ENCODE peak calls at places on chromosomes 2 and 18, in eight cellular contexts. One of them, this sample, is unnamed.

GRCh38 chr18:79382681-79383387 is 12.9 kb upstream of the NFATC1 start:
- DNase-seq in ovary: no peak
- DNase-seq in breast epithelium: no peak
- DNase-seq in tibial nerve: no peak
- DNase-seq in transverse colon: no peak
- DNase-seq in HepG2: no peak
- DNase-seq in A549: no peak
- DNase-seq in stomach: peak
- DNase-seq in this sample: peak

GRCh38 chr2:216606551-216607527 is 26.4 kb upstream of the IGFBP2 start:
- DNase-seq in tibial nerve: no peak
- DNase-seq in breast epithelium: no peak
- DNase-seq in stomach: no peak
- DNase-seq in A549: no peak
- DNase-seq in ovary: no peak
- DNase-seq in transverse colon: no peak
- DNase-seq in HepG2: no peak
- DNase-seq in this sample: no peak

GRCh38 chr18:59220164-59220783 is 316 bp downstream of the GRP start:
- DNase-seq in breast epithelium: no peak
- DNase-seq in ovary: no peak
- DNase-seq in transverse colon: no peak
- DNase-seq in stomach: no peak
- DNase-seq in tibial nerve: no peak
- DNase-seq in A549: no peak
- DNase-seq in HepG2: no peak
- DNase-seq in this sample: no peak

GRCh38 chr18:9069482-9070059 is 32.9 kb upstream of the NDUFV2 start:
- DNase-seq in A549: no peak
- DNase-seq in HepG2: no peak
- DNase-seq in stomach: no peak
- DNase-seq in ovary: no peak
- DNase-seq in tibial nerve: no peak
- DNase-seq in transverse colon: no peak
- DNase-seq in breast epithelium: no peak
- DNase-seq in this sample: no peak

GRCh38 chr2:216350214-216350789 is 22.0 kb downstream of the MARCHF4 start:
- DNase-seq in tibial nerve: no peak
- DNase-seq in transverse colon: no peak
- DNase-seq in ovary: no peak
- DNase-seq in HepG2: no peak
- DNase-seq in breast epithelium: no peak
- DNase-seq in A549: peak
- DNase-seq in stomach: no peak
- DNase-seq in this sample: no peak

GRCh38 chr2:80238692-80239469 is 65.7 kb downstream of the LRRTM1 start:
- DNase-seq in transverse colon: peak
- DNase-seq in ovary: no peak
- DNase-seq in HepG2: peak
- DNase-seq in stomach: peak
- DNase-seq in tibial nerve: no peak
- DNase-seq in breast epithelium: no peak
- DNase-seq in A549: peak
- DNase-seq in this sample: no peak

GRCh38 chr2:121860033-121860810 is 104.8 kb downstream of the TSN start:
- DNase-seq in stomach: no peak
- DNase-seq in breast epithelium: no peak
- DNase-seq in A549: peak
- DNase-seq in ovary: no peak
- DNase-seq in transverse colon: no peak
- DNase-seq in tibial nerve: no peak
- DNase-seq in HepG2: no peak
- DNase-seq in this sample: no peak

GRCh38 chr2:241860184-241861078 is 1.7 kb upstream of the PDCD1 start:
- DNase-seq in HepG2: no peak
- DNase-seq in tibial nerve: no peak
- DNase-seq in transverse colon: no peak
- DNase-seq in A549: no peak
- DNase-seq in stomach: no peak
- DNase-seq in breast epithelium: no peak
- DNase-seq in ovary: peak
- DNase-seq in this sample: no peak

GRCh38 chr2:38524580-38524979 is 78.1 kb downstream of the HNRNPLL start:
- DNase-seq in stomach: no peak
- DNase-seq in A549: no peak
- DNase-seq in HepG2: no peak
- DNase-seq in ovary: no peak
- DNase-seq in breast epithelium: no peak
- DNase-seq in transverse colon: no peak
- DNase-seq in tibial nerve: no peak
- DNase-seq in this sample: no peak

GRCh38 chr2:16931441-16931840 is 265.8 kb upstream of the CYRIA start:
- DNase-seq in stomach: no peak
- DNase-seq in tibial nerve: no peak
- DNase-seq in breast epithelium: no peak
- DNase-seq in transverse colon: no peak
- DNase-seq in A549: no peak
- DNase-seq in HepG2: no peak
- DNase-seq in ovary: no peak
- DNase-seq in this sample: no peak

GRCh38 chr2:216206821-216207220 is 97.7 kb downstream of the XRCC5 start:
- DNase-seq in transverse colon: no peak
- DNase-seq in stomach: no peak
- DNase-seq in ovary: no peak
- DNase-seq in breast epithelium: no peak
- DNase-seq in tibial nerve: no peak
- DNase-seq in HepG2: no peak
- DNase-seq in A549: no peak
- DNase-seq in this sample: no peak

GRCh38 chr18:39611381-39612090 is 2045.9 kb upstream of the CELF4 start:
- DNase-seq in ovary: no peak
- DNase-seq in transverse colon: no peak
- DNase-seq in HepG2: no peak
- DNase-seq in A549: no peak
- DNase-seq in tibial nerve: no peak
- DNase-seq in stomach: no peak
- DNase-seq in breast epithelium: no peak
- DNase-seq in this sample: no peak

DNA sequence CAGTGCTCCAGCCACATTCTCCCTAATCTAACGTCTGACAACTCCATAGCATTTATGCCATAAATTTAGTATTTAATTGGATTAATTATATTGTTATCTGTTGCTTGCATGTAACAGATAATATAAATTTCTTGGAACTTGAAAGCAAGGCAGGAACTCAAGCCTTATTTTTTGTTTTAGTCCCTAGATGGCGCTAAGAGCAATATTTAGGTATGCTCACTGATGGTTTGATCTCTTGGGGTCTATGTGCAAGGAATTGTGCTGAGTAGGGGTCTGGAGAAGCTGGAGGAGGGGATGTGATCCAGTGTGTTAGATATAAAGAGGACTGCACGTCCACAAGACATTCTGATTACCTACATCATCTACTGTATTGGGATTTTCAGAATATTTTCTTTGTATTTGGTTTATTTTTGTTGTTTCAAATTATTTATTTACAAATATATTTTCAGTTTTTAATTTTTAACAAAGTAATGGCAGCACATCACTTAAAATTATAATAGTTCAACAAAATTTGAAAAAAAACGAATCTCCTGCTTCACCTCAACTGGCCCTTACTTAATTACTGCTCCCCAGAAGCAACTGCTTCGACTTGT is 32.8 kb downstream of the KATNAL2 start:
- DNase-seq in transverse colon: no peak
- DNase-seq in stomach: no peak
- DNase-seq in A549: peak
- DNase-seq in tibial nerve: no peak
- DNase-seq in HepG2: peak
- DNase-seq in breast epithelium: no peak
- DNase-seq in ovary: no peak
- DNase-seq in this sample: no peak
- TF ChIP-seq CTCF in transverse colon: peak
- TF ChIP-seq CTCF in stomach: no peak
- TF ChIP-seq CTCF in A549: peak
- TF ChIP-seq CTCF in tibial nerve: no peak
- TF ChIP-seq CTCF in HepG2: peak
- TF ChIP-seq CTCF in breast epithelium: no peak
- TF ChIP-seq CTCF in ovary: no peak
- TF ChIP-seq CTCF in this sample: no peak

DNA sequence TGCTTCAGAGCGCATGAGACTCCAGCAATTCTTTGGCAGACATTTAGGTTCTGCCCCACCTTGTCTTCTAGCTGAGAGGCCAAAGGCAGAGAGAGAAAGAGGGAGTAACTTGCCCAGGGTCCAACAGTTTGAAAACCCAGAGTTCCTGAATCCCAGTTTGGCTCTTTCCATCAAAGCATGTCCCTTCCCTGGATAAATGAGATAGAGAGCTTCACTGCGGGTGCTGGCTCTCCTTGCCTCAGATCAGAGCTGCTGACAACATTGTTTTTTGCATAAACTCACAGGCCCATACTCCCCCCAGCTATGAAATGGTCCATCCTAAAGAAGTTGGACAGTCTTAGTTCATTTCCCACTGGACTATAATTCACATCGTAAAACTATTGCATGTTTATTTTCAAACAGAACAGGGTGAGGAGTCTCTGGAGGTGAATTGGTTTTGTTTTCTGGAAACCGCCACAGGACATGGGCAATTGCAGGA is 25.2 kb upstream of the SLC14A2 start:
- DNase-seq in HepG2: no peak
- DNase-seq in tibial nerve: no peak
- DNase-seq in transverse colon: no peak
- DNase-seq in ovary: no peak
- DNase-seq in A549: no peak
- DNase-seq in breast epithelium: no peak
- DNase-seq in stomach: no peak
- DNase-seq in this sample: no peak
- TF ChIP-seq POLR2A in HepG2: no peak
- TF ChIP-seq POLR2A in tibial nerve: no peak
- TF ChIP-seq POLR2A in transverse colon: no peak
- TF ChIP-seq POLR2A in ovary: no peak
- TF ChIP-seq POLR2A in A549: no peak
- TF ChIP-seq POLR2A in breast epithelium: no peak
- TF ChIP-seq POLR2A in stomach: no peak
- TF ChIP-seq POLR2A in this sample: no peak

GRCh38 chr2:172086349-172087190 is 1.3 kb downstream of the DLX1 start:
- DNase-seq in stomach: no peak
- DNase-seq in breast epithelium: no peak
- DNase-seq in tibial nerve: no peak
- DNase-seq in transverse colon: peak
- DNase-seq in ovary: no peak
- DNase-seq in A549: no peak
- DNase-seq in HepG2: peak
- DNase-seq in this sample: no peak

GRCh38 chr2:172088245-172089004 is 3.1 kb downstream of the DLX1 start:
- DNase-seq in breast epithelium: no peak
- DNase-seq in HepG2: no peak
- DNase-seq in A549: no peak
- DNase-seq in stomach: no peak
- DNase-seq in transverse colon: no peak
- DNase-seq in tibial nerve: no peak
- DNase-seq in ovary: no peak
- DNase-seq in this sample: peak

GRCh38 chr2:172087780-172088244 is 2.5 kb downstream of the DLX1 start:
- DNase-seq in transverse colon: no peak
- DNase-seq in tibial nerve: no peak
- DNase-seq in stomach: no peak
- DNase-seq in ovary: no peak
- DNase-seq in breast epithelium: no peak
- DNase-seq in A549: no peak
- DNase-seq in HepG2: no peak
- DNase-seq in this sample: no peak

GRCh38 chr2:172085460-172086159 is at the start of gene DLX1:
- DNase-seq in HepG2: no peak
- DNase-seq in A549: no peak
- DNase-seq in tibial nerve: no peak
- DNase-seq in transverse colon: no peak
- DNase-seq in stomach: no peak
- DNase-seq in breast epithelium: no peak
- DNase-seq in ovary: peak
- DNase-seq in this sample: no peak

DNA sequence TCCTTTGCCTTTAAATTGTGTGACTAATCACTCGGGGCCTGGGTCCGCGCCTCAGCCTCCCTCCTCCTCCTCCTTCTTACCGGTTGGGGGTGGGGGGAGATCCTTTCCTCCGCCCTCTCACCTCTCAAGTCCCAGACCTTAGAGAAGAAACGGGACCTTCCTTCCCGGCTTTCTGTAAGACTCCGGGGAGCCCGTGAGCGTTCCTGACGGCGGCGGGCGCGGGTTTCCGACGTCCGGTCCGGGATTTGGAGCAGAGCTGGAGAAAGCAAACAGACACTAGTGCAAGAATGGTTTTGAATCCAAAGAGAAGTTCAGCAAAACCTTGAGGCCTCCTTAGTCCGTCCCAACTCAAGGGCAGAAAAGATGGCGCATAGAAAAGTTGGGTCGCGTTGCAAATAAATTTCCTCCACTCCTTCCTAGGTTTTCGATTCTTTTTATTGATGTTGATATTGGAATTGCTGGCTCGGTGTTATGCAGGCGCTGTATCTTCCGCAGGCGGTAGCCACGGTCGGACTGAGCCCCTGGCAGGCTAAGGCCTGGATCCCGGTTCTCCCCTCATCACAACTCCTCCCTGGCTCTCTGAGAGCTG is 2.0 kb downstream of the DLX1 start:
- DNase-seq in A549: no peak
- DNase-seq in ovary: no peak
- DNase-seq in stomach: no peak
- DNase-seq in transverse colon: no peak
- DNase-seq in HepG2: no peak
- DNase-seq in tibial nerve: no peak
- DNase-seq in breast epithelium: no peak
- DNase-seq in this sample: no peak
- H3K4me3 ChIP-seq in A549: no peak
- H3K4me3 ChIP-seq in ovary: no peak
- H3K4me3 ChIP-seq in stomach: no peak
- H3K4me3 ChIP-seq in transverse colon: no peak
- H3K4me3 ChIP-seq in HepG2: no peak
- H3K4me3 ChIP-seq in tibial nerve: no peak
- H3K4me3 ChIP-seq in breast epithelium: peak
- H3K4me3 ChIP-seq in this sample: no peak

DNA sequence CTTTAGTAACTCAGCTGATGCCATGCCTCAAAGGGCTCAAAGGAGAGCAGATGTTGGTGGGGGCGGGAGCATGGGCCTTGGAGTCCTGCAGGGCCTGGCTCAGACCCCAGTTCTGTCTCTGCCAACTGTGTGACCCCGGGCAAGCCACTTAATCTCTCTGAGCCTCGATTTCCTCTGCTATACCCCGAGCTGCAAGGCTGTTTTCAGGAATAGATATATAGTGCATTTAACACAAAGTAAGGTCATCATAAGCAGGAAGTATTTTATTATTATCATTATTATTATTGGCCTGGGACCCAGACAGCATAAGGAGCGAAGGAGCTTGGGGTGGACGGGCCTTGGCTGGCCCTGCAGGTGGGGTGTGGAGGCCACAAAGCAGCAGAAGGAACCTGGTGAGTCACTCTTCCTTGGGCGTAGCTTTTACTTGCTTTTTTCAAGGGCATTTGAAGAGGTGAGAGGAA is 162.7 kb downstream of the INHBB start:
- DNase-seq in ovary: peak
- DNase-seq in tibial nerve: no peak
- DNase-seq in stomach: peak
- DNase-seq in transverse colon: no peak
- DNase-seq in HepG2: no peak
- DNase-seq in breast epithelium: no peak
- DNase-seq in A549: no peak
- DNase-seq in this sample: no peak
- TF ChIP-seq CTCF in ovary: no peak
- TF ChIP-seq CTCF in tibial nerve: no peak
- TF ChIP-seq CTCF in stomach: no peak
- TF ChIP-seq CTCF in transverse colon: no peak
- TF ChIP-seq CTCF in HepG2: no peak
- TF ChIP-seq CTCF in breast epithelium: no peak
- TF ChIP-seq CTCF in A549: no peak
- TF ChIP-seq CTCF in this sample: no peak